ENCODE peak calls at places on chromosomes 13 and 19, in six cellular contexts. R is GM23338, C is heart right ventricle, D is HAP-1, K is GM23248, J is small intestine. F is an unnamed sample. For H3K4me1, the result is how much of the 10 kb centered on the place peaks cover.

GRCh38 chr13:113089693-113090414 is 15.7 kb upstream of the F7 start:
- DNase-seq in R (no peak), C (no peak), D (no peak), J (no peak), K (no peak), F (no peak)

GRCh38 chr19:35712910-35713845 is 4.6 kb upstream of the KMT2B start:
- DNase-seq in D (no peak), J (no peak), R (peak), C (no peak), K (no peak), F (no peak)

GRCh38 chr19:45218887-45219780 is 26.1 kb downstream of the EXOC3L2 start:
- DNase-seq in D (no peak), J (no peak), C (no peak), R (no peak), K (no peak), F (no peak)

GRCh38 chr19:58551577-58552471 is 3.1 kb downstream of the CHMP2A start:
- DNase-seq in J (no peak), R (no peak), C (no peak), K (no peak), D (no peak), F (no peak)

GRCh38 chr13:30798776-30799625 is 63.7 kb downstream of the ALOX5AP start:
- DNase-seq in C (no peak), J (no peak), D (no peak), K (no peak), R (peak), F (no peak)

GRCh38 chr19:40686882-40687524 is 3.4 kb downstream of the NUMBL start:
- DNase-seq in R (no peak), D (no peak), K (no peak), C (no peak), J (no peak), F (no peak)

GRCh38 chr13:98147521-98147920 is 4.6 kb downstream of the FARP1 start:
- DNase-seq in R (no peak), K (no peak), D (no peak), C (no peak), J (no peak), F (no peak)

GRCh38 chr13:68984688-68985319 is 1122.8 kb upstream of the ATXN8OS start:
- DNase-seq in D (no peak), R (no peak), C (no peak), K (no peak), J (no peak), F (no peak)

GRCh38 chr19:49851456-49852259 is 699 bp downstream of the PTOV1 start:
- DNase-seq in R (peak), C (peak), J (peak), D (peak), K (peak), F (peak)

GRCh38 chr19:50968709-50969412 is 530 bp downstream of the KLK6 start:
- DNase-seq in R (no peak), K (no peak), J (no peak), C (no peak), D (no peak), F (peak)

GRCh38 chr19:17522988-17523872 is 11.8 kb downstream of the PGLS start:
- DNase-seq in R (no peak), J (peak), C (peak), K (no peak), D (no peak), F (no peak)

GRCh38 chr19:51093066-51093465 is 10.4 kb upstream of the KLK14 start:
- DNase-seq in D (no peak), R (no peak), C (no peak), K (no peak), J (no peak), F (no peak)

GRCh38 chr13:36154567-36155231 is 23.5 kb upstream of the DCLK1 start:
- DNase-seq in K (peak), J (no peak), R (peak), C (peak), D (no peak), F (no peak)

GRCh38 chr19:53999694-54000093 is 8.3 kb downstream of the CACNG6 start:
- DNase-seq in K (no peak), C (no peak), J (no peak), R (no peak), D (no peak), F (no peak)

GRCh38 chr19:15114153-15114540 is 6.9 kb downstream of the SYDE1 start:
- DNase-seq in C (no peak), J (no peak), D (no peak), K (peak), R (no peak), F (no peak)

GRCh38 chr13:83024955-83025594 is 857.2 kb downstream of the SLITRK1 start:
- DNase-seq in K (no peak), D (no peak), R (no peak), J (no peak), C (no peak), F (no peak)

GRCh38 chr19:1865172-1866010 is 2.0 kb upstream of the KLF16 start:
- DNase-seq in D (no peak), R (no peak), C (no peak), K (no peak), J (no peak), F (no peak)

GRCh38 chr19:1853295-1854031 is 5.2 kb upstream of the REXO1 start:
- DNase-seq in J (peak), D (peak), R (peak), K (peak), C (peak), F (peak)

GRCh38 chr13:33164331-33164730 is 121.2 kb downstream of the STARD13 start:
- DNase-seq in C (no peak), K (no peak), J (no peak), R (no peak), D (no peak), F (no peak)

GRCh38 chr13:21104199-21105019 is 43.0 kb upstream of the LATS2 start:
- DNase-seq in C (no peak), J (no peak), K (no peak), R (peak), D (no peak), F (no peak)

GRCh38 chr13:60326273-60326672 is 70.7 kb upstream of the TDRD3 start:
- DNase-seq in K (no peak), R (peak), C (no peak), D (no peak), J (no peak), F (no peak)

GRCh38 chr19:37989855-37990254 is 82.8 kb downstream of the SIPA1L3 start:
- DNase-seq in J (no peak), K (no peak), R (peak), D (no peak), C (no peak), F (no peak)

GRCh38 chr13:21998279-21998678 is 327.4 kb downstream of the FGF9 start:
- DNase-seq in K (no peak), R (peak), J (no peak), C (no peak), D (no peak), F (no peak)

GRCh38 chr13:52848455-52849190 is at the start of gene PCDH8:
- DNase-seq in J (no peak), K (peak), R (peak), D (no peak), C (no peak), F (no peak)

GRCh38 chr19:11921852-11922495 is 2.9 kb upstream of the ZNF700 start:
- DNase-seq in C (no peak), J (peak), R (no peak), K (no peak), D (no peak), F (peak)

GRCh38 chr19:5690955-5691204 is 785 bp downstream of the RPL36 start:
- DNase-seq in J (peak), D (no peak), R (no peak), K (peak), C (no peak), F (no peak)

GRCh38 chr13:46948338-46948737 is 51.5 kb upstream of the HTR2A start:
- DNase-seq in K (no peak), R (no peak), D (no peak), J (no peak), C (no peak), F (no peak)

GRCh38 chr13:44068737-44069136 is 189.0 kb downstream of the LACC1 start:
- DNase-seq in K (peak), R (peak), D (no peak), J (no peak), C (no peak), F (no peak)

GRCh38 chr19:5800361-5801270 is 4.3 kb upstream of the NRTN start:
- DNase-seq in K (no peak), J (no peak), D (no peak), R (no peak), C (no peak), F (no peak)

GRCh38 chr19:10288662-10289166 is 1.0 kb upstream of the ICAM5 start:
- DNase-seq in J (peak), K (peak), R (peak), D (peak), C (no peak), F (peak)

GRCh38 chr13:98752111-98752941 is at the start of gene SLC15A1:
- DNase-seq in C (no peak), J (peak), R (peak), K (peak), D (no peak), F (peak)

GRCh38 chr13:98324105-98324504 is 147.0 kb upstream of the RNF113B start:
- DNase-seq in D (no peak), J (no peak), K (peak), R (no peak), C (no peak), F (no peak)

GRCh38 chr19:47280183-47280797 is 5.6 kb downstream of the INAFM1 start:
- DNase-seq in R (peak), K (peak), C (no peak), J (peak), D (no peak), F (peak)

GRCh38 chr19:3692141-3693029 is 7.9 kb downstream of the PIP5K1C start:
- DNase-seq in K (no peak), C (no peak), D (no peak), J (no peak), R (no peak), F (peak)

GRCh38 chr19:19101540-19101939 is 36.7 kb downstream of the TMEM161A start:
- DNase-seq in R (no peak), D (no peak), K (no peak), C (no peak), J (no peak), F (no peak)
- H3K4me1 ChIP-seq in R (under half), D (under half), K (under half), C (under half), J (under half), F (under half)

GRCh38 chr13:29563941-29564340 is 31.5 kb downstream of the SLC7A1 start:
- DNase-seq in K (no peak), R (no peak), D (peak), J (no peak), C (no peak), F (no peak)

GRCh38 chr13:29566206-29566605 is 29.3 kb downstream of the SLC7A1 start:
- DNase-seq in D (no peak), K (no peak), J (no peak), C (no peak), R (no peak), F (no peak)

GRCh38 chr13:29566864-29567263 is 28.6 kb downstream of the SLC7A1 start:
- DNase-seq in D (no peak), R (no peak), C (no peak), J (no peak), K (no peak), F (no peak)

GRCh38 chr13:29562762-29563161 is 32.7 kb downstream of the SLC7A1 start:
- DNase-seq in C (no peak), J (no peak), K (peak), R (no peak), D (peak), F (no peak)

GRCh38 chr13:29564828-29565227 is 30.7 kb downstream of the SLC7A1 start:
- DNase-seq in K (no peak), C (no peak), R (no peak), D (no peak), J (no peak), F (no peak)
- H3K4me1 ChIP-seq in K (under half), C (under half), R (half or more), D (under half), J (under half), F (under half)

GRCh38 chr13:110627351-110627750 is 12.0 kb downstream of the NAXD start:
- DNase-seq in D (no peak), K (no peak), R (no peak), J (no peak), C (no peak), F (no peak)
- H3K4me1 ChIP-seq in D (under half), K (under half), R (under half), J (under half), C (under half), F (under half)

DNA sequence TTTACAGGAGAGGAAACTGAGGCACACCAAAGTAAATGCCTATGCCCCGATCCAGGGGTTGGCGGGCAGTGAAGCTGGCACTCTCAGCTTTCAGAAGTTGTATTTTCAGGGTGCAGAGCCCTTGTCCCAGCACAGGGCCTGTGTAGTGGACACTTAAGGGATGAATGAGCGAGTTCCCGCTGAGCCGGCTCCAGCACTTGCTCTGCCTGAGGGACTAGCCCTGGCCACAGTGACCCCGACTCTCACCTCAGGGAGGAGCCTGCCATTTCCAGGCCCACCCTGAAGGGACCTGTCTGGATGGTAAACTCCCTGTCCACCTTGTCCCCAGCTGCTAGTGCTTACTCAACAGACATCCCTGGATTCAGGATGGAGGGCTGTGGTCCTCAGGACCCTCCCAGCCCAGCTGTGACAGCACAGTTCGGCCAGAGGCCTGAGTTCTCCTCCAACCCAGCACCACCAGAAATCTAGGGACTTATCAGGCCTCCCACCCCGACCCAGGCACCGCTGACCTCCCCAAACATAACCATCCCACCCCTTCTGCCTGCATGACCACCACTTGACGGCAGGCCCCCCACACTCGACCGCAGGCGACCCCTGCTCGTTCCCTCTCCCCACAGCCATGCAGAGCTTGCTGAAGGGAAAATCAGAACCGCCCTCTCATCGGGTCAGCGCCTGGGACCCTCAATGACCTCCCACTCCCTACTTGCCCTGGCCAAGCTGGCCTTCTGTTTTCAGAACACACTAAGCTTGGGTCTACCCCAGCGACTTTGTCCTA is 8.4 kb downstream of the PPP6R1 start:
- DNase-seq in C (no peak), J (no peak), R (no peak), D (no peak), K (no peak), F (no peak)
- H3K4me1 ChIP-seq in C (under half), J (under half), R (under half), D (under half), K (under half), F (under half)

GRCh38 chr19:13119654-13120053 is 1.6 kb downstream of the NACC1 start:
- DNase-seq in D (no peak), R (no peak), C (no peak), K (peak), J (no peak), F (no peak)

GRCh38 chr19:13117176-13117771 is 734 bp upstream of the TRMT1 start:
- DNase-seq in D (peak), R (no peak), J (no peak), K (peak), C (no peak), F (no peak)

GRCh38 chr19:13117772-13118423 is at the start of gene NACC1:
- DNase-seq in J (peak), D (peak), K (peak), C (peak), R (peak), F (peak)

GRCh38 chr19:13116282-13117175 is at the start of gene TRMT1:
- DNase-seq in C (peak), D (peak), K (peak), J (peak), R (peak), F (peak)

DNA sequence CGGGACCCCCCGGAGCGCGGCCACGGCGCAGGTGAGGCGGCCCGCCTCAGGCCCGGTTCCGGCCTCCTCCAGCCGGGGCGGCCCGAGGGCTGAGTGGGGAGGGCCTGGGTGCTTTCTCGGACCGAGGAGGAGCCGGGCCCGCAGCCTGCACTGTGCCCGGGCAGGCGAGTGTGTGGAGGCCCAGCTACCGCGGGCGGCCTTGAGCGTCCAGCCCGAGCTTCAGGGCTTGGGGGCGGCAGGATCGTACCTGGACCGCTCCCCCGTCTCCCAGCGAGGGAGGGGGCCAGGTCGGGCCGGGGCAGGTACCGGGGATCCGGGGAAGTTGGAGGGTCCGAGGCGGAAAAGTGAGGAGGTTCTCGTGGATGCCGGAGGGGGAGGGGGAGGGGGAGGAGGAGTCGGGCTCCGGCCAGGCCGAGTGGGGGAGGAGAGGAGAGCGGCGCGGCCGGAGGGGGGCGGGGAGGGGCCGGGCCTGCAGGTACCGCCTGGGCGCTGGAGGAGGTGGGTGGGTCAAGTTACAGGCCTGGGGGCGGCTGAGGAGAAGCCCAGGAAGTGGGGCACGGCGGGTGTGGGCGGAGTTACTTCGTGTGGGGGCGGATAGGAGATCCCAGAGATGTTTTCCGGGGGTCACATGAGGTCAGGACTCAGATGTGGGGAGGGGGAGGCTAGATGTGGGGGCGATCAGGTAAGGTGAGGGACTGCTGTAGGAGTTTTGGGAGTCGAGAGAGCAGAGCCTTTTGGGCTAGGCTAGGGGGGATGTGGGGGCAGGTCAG is 545 bp downstream of the NACC1 start:
- DNase-seq in D (peak), R (peak), J (peak), K (peak), C (no peak), F (peak)
- H3K4me1 ChIP-seq in D (under half), R (under half), J (under half), K (under half), C (under half), F (under half)

GRCh38 chr13:39816936-39817335 is 161.5 kb downstream of the COG6 start:
- DNase-seq in K (no peak), J (no peak), C (no peak), R (no peak), D (no peak), F (no peak)

GRCh38 chr13:39818953-39819352 is 163.5 kb downstream of the COG6 start:
- DNase-seq in R (no peak), D (no peak), J (no peak), K (no peak), C (no peak), F (no peak)

GRCh38 chr13:39811696-39812095 is 156.2 kb downstream of the COG6 start:
- DNase-seq in C (no peak), K (no peak), J (no peak), R (peak), D (no peak), F (no peak)

GRCh38 chr13:39811051-39811450 is 155.6 kb downstream of the COG6 start:
- DNase-seq in J (no peak), D (no peak), K (no peak), R (no peak), C (no peak), F (no peak)

GRCh38 chr13:39815345-39816111 is 160.1 kb downstream of the COG6 start:
- DNase-seq in R (no peak), D (no peak), C (no peak), K (no peak), J (no peak), F (no peak)
- H3K4me1 ChIP-seq in R (under half), D (under half), C (under half), K (under half), J (under half), F (under half)